ENCODE peak calls at places on chromosomes 12 and 14, in five cellular contexts. H, U, A, V and K are unnamed samples.

GRCh38 chr14:65290830-65291229 is 121.7 kb upstream of the FUT8 start:
- DNase-seq in H (no peak), U (no peak), A (no peak), V (no peak), K (no peak)

GRCh38 chr12:116595672-116596071 is 36.5 kb downstream of the MAP1LC3B2 start:
- DNase-seq in H (no peak), U (no peak), A (no peak), V (no peak), K (no peak)

GRCh38 chr14:31934767-31935266 is 142.3 kb upstream of the ARHGAP5 start:
- DNase-seq in H (peak; percentile 21), U (no peak), A (no peak), V (no peak), K (no peak)

GRCh38 chr12:7130791-7131501 is 775 bp downstream of the CLSTN3 start:
- DNase-seq in H (peak; percentile 59), U (no peak), A (no peak), V (no peak), K (peak; percentile 28)

GRCh38 chr12:84506317-84506716 is 406.3 kb downstream of the SLC6A15 start:
- DNase-seq in H (no peak), U (no peak), A (no peak), V (peak; percentile 58), K (no peak)

GRCh38 chr12:96989916-96990315 is 82.9 kb downstream of the NEDD1 start:
- DNase-seq in H (peak; percentile 39), U (peak; percentile 67), A (no peak), V (no peak), K (no peak)

GRCh38 chr12:120116792-120117651 is 469 bp upstream of the RAB35 start:
- DNase-seq in H (peak; percentile 97), U (no peak), A (peak; percentile 73), V (peak; percentile 97), K (peak; percentile 97)

GRCh38 chr12:30985814-30986452 is 59.4 kb downstream of the TSPAN11 start:
- DNase-seq in H (peak; percentile 53), U (peak; percentile 47), A (no peak), V (no peak), K (no peak)

GRCh38 chr14:55440385-55440784 is at the start of gene TBPL2:
- DNase-seq in H (no peak), U (no peak), A (no peak), V (no peak), K (no peak)

GRCh38 chr12:62250671-62251608 is 9.3 kb upstream of the USP15 start:
- DNase-seq in H (no peak), U (no peak), A (no peak), V (no peak), K (no peak)

GRCh38 chr12:21891763-21892217 is 49.4 kb downstream of the ABCC9 start:
- DNase-seq in H (peak; percentile 15), U (no peak), A (no peak), V (peak; percentile 93), K (no peak)

GRCh38 chr12:49953146-49953545 is 2.6 kb downstream of the AQP2 start:
- DNase-seq in H (no peak), U (no peak), A (no peak), V (no peak), K (no peak)

GRCh38 chr12:13534645-13535398 is 338.3 kb downstream of the EMP1 start:
- DNase-seq in H (peak; percentile 54), U (peak; percentile 66), A (no peak), V (peak; percentile 72), K (no peak)

GRCh38 chr14:81127785-81128184 is 93.0 kb downstream of the GTF2A1 start:
- DNase-seq in H (no peak), U (no peak), A (no peak), V (no peak), K (no peak)

GRCh38 chr14:101350021-101350420 is 211.3 kb upstream of the DIO3 start:
- DNase-seq in H (no peak), U (no peak), A (no peak), V (no peak), K (no peak)
- H3K9me3 ChIP-seq in H (no peaks in the 10 kb centered on the region), U (no peaks in the 10 kb centered on the region), A (no peaks in the 10 kb centered on the region), V (peaks cover 4% of the 10 kb centered on the region), K (peaks cover 4% of the 10 kb centered on the region)

GRCh38 chr14:92686763-92687427 is 61.5 kb downstream of the LGMN start:
- DNase-seq in H (peak; percentile 86), U (no peak), A (no peak), V (peak; percentile 90), K (peak; percentile 83)
- H3K9me3 ChIP-seq in H (no peaks in the 10 kb centered on the region), U (no peaks in the 10 kb centered on the region), A (no peaks in the 10 kb centered on the region), V (no peaks in the 10 kb centered on the region), K (no peaks in the 10 kb centered on the region)

GRCh38 chr14:105665247-105665950 is 139.0 kb downstream of the TMEM121 start:
- DNase-seq in H (no peak), U (no peak), A (no peak), V (no peak), K (no peak)

GRCh38 chr14:105664691-105665090 is 138.3 kb downstream of the TMEM121 start:
- DNase-seq in H (no peak), U (no peak), A (no peak), V (no peak), K (no peak)

GRCh38 chr14:105660816-105661531 is 134.6 kb downstream of the TMEM121 start:
- DNase-seq in H (no peak), U (no peak), A (no peak), V (no peak), K (no peak)

GRCh38 chr14:105665951-105666277 is 139.5 kb downstream of the TMEM121 start:
- DNase-seq in H (no peak), U (no peak), A (no peak), V (no peak), K (no peak)

GRCh38 chr14:105666420-105666819 is 140.0 kb downstream of the TMEM121 start:
- DNase-seq in H (no peak), U (no peak), A (no peak), V (no peak), K (no peak)
- H3K9me3 ChIP-seq in H (no peaks in the 10 kb centered on the region), U (peaks cover 9% of the 10 kb centered on the region), A (no peaks in the 10 kb centered on the region), V (no peaks in the 10 kb centered on the region), K (no peaks in the 10 kb centered on the region)

GRCh38 chr14:47720281-47720680 is 44.9 kb upstream of the MDGA2 start:
- DNase-seq in H (no peak), U (no peak), A (no peak), V (no peak), K (no peak)

GRCh38 chr14:47710581-47710980 is 35.2 kb upstream of the MDGA2 start:
- DNase-seq in H (no peak), U (no peak), A (no peak), V (no peak), K (no peak)

DNA sequence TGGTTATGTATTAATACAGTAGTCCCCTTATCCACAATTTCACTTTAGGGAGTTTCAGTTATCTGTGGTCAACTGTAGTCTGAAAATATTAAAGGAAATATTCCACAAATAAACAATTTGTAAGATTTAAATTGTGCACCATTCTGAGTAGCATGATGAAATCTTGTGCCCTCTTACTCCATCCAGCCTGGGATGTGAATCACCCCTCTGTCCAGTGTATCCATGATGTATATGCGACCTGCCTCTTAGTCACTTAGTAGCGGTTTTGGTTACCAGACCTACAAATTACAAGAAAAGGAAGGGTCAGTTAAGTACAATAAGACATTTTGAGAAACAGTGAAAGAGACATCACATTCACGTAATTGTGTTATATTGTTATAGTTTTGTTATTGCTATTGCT is 39.9 kb upstream of the MDGA2 start:
- DNase-seq in H (no peak), U (no peak), A (no peak), V (no peak), K (no peak)
- H3K9me3 ChIP-seq in H (no peaks in the 10 kb centered on the region), U (no peaks in the 10 kb centered on the region), A (no peaks in the 10 kb centered on the region), V (no peaks in the 10 kb centered on the region), K (peaks cover 2% of the 10 kb centered on the region)

DNA sequence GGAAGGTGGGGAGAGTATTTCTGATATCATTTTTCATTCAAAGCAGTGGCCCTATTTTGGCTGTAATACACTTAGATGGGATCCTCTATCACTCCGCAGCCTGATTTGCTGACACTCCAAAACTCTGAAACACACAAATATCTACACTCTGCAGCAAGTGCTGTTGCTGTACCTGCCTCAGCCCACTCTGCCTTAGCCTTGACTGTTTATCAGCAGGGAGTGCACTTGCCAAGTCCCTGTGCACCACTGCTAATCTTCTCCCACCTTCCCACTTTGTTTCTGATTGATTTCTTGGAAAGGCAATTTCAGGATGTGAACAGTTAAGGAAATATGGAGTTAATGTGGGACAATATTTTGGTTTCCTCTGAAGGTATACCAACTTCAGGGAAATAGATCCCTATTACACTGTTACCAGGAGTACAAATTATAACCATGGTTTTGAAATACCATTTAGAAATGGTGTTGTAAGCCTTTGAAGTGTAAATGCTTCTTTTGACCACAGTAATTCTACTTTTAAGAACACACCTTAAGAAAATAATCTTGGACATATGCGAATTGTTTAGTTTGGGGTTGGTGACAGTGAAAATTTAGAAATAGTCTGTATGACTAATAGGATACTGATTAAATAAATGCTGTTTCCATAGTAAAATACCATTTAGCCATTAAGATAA is 59.3 kb downstream of the MBIP start:
- DNase-seq in H (no peak), U (no peak), A (no peak), V (no peak), K (no peak)
- H3K9me3 ChIP-seq in H (no peaks in the 10 kb centered on the region), U (no peaks in the 10 kb centered on the region), A (no peaks in the 10 kb centered on the region), V (no peaks in the 10 kb centered on the region), K (no peaks in the 10 kb centered on the region)

DNA sequence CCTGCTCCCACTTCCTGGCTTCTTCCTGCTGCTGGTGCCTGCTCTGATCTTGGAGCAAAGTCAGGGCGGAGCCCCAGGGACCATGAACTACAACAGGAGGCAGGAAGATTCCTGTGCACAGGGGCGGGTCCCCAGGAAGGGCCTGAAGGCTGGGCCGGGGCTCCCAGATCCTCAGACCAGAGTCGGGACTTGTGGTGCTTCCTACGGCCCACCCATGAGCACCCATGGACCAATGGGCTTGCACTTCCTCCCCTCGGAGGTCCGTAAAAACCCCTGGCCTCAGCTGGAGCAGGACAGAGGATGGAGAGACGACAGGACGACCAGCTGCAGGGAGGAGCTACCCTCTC is 1287.1 kb downstream of the TMEM121 start:
- DNase-seq in H (no peak), U (no peak), A (no peak), V (no peak), K (no peak)
- H3K9me3 ChIP-seq in H (no peaks in the 10 kb centered on the region), U (peaks cover 11% of the 10 kb centered on the region), A (no peaks in the 10 kb centered on the region), V (no peaks in the 10 kb centered on the region), K (no peaks in the 10 kb centered on the region)

DNA sequence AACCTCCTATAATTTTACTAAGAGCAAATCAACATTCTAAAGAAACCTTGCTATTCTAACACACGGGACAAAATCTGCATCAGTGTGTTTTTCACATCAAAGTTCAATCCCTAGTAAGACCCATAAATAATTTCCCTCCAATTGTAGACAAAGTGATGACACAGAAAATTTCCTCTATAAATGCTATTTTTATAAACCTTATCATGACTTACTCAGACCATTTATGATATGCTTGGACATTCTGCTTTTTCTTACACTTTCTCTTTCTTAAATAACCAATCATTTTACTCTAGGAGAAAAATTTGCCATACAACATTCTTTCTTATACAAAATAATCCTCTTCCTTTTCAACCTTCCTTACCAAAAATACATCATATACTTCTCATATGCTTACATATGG is 67.0 kb downstream of the SDR9C7 start:
- DNase-seq in H (no peak), U (no peak), A (no peak), V (no peak), K (no peak)
- H3K9me3 ChIP-seq in H (peaks cover 4% of the 10 kb centered on the region), U (peaks cover 9% of the 10 kb centered on the region), A (no peaks in the 10 kb centered on the region), V (peaks cover 25% of the 10 kb centered on the region), K (no peaks in the 10 kb centered on the region)